ENCODE peak calls at places on chromosomes 1 and 21, in nine cellular contexts. Z is erythroblast, I is vagina, W is stomach, V is ovary, R is uterus, P is endothelial cell of umbilical vein, K is sigmoid colon, M is IMR-90. U is an unnamed sample.

GRCh38 chr1:65235867-65236805 is 73.2 kb upstream of the DNAJC6 start:
- DNase-seq in Z (peak), I (no peak), W (no peak), V (no peak), R (no peak), P (peak), K (no peak), M (peak), U (no peak)

GRCh38 chr1:211329764-211330201 is 3.1 kb downstream of the TRAF5 start:
- DNase-seq in Z (no peak), I (peak), W (no peak), V (no peak), R (no peak), P (no peak), K (no peak), M (no peak), U (no peak)

GRCh38 chr1:200415227-200415626 is 5.4 kb upstream of the ZNF281 start:
- DNase-seq in Z (no peak), I (no peak), W (no peak), V (no peak), R (no peak), P (peak), K (no peak), M (no peak), U (no peak)

GRCh38 chr1:151773698-151774097 is 10.4 kb upstream of the MRPL9 start:
- DNase-seq in Z (peak), I (no peak), W (no peak), V (no peak), R (no peak), P (no peak), K (no peak), M (peak), U (no peak)

GRCh38 chr1:119964673-119965363 is 68.5 kb upstream of the ADAM30 start:
- DNase-seq in Z (no peak), I (no peak), W (no peak), V (no peak), R (no peak), P (no peak), K (no peak), M (peak), U (no peak)

GRCh38 chr1:230768903-230769570 is 21.8 kb downstream of the CAPN9 start:
- DNase-seq in Z (no peak), I (no peak), W (peak), V (no peak), R (no peak), P (no peak), K (no peak), M (peak), U (no peak)

GRCh38 chr1:22143065-22143514 is at the start of gene WNT4:
- DNase-seq in Z (peak), I (no peak), W (peak), V (peak), R (no peak), P (no peak), K (no peak), M (no peak), U (no peak)

GRCh38 chr1:224616761-224617409 is 768 bp downstream of the CNIH3 start:
- DNase-seq in Z (no peak), I (no peak), W (no peak), V (no peak), R (no peak), P (no peak), K (no peak), M (no peak), U (no peak)

GRCh38 chr1:176994926-176995596 is 169.5 kb downstream of the ASTN1 start:
- DNase-seq in Z (no peak), I (no peak), W (no peak), V (no peak), R (no peak), P (no peak), K (no peak), M (no peak), U (peak)

GRCh38 chr1:93143136-93143535 is 37.1 kb downstream of the TMED5 start:
- DNase-seq in Z (no peak), I (no peak), W (no peak), V (no peak), R (no peak), P (no peak), K (no peak), M (no peak), U (no peak)

GRCh38 chr1:179043266-179043665 is 17.6 kb downstream of the FAM20B start:
- DNase-seq in Z (no peak), I (no peak), W (no peak), V (no peak), R (no peak), P (no peak), K (no peak), M (no peak), U (no peak)

GRCh38 chr21:27564684-27565280 is 597.9 kb upstream of the ADAMTS5 start:
- DNase-seq in Z (peak), I (no peak), W (peak), V (peak), R (peak), P (peak), K (no peak), M (peak), U (no peak)

GRCh38 chr1:207431508-207431907 is 22.6 kb upstream of the CR2 start:
- DNase-seq in Z (no peak), I (no peak), W (no peak), V (no peak), R (no peak), P (no peak), K (no peak), M (no peak), U (no peak)

GRCh38 chr1:22249928-22250680 is 107.2 kb upstream of the WNT4 start:
- DNase-seq in Z (no peak), I (no peak), W (no peak), V (no peak), R (no peak), P (no peak), K (no peak), M (no peak), U (no peak)

GRCh38 chr1:18191037-18191867 is 83.7 kb downstream of the IGSF21 start:
- DNase-seq in Z (no peak), I (no peak), W (no peak), V (no peak), R (no peak), P (no peak), K (no peak), M (no peak), U (no peak)

GRCh38 chr1:211127166-211127565 is 6.8 kb downstream of the KCNH1 start:
- DNase-seq in Z (no peak), I (no peak), W (no peak), V (no peak), R (no peak), P (no peak), K (no peak), M (no peak), U (no peak)

GRCh38 chr1:215830221-215830620 is 263.1 kb downstream of the KCTD3 start:
- DNase-seq in Z (no peak), I (no peak), W (no peak), V (no peak), R (no peak), P (no peak), K (no peak), M (no peak), U (no peak)

GRCh38 chr21:44686000-44686781 is 4.2 kb upstream of the KRTAP12-1 start:
- DNase-seq in Z (no peak), I (peak), W (no peak), V (no peak), R (no peak), P (no peak), K (no peak), M (no peak), U (peak)

GRCh38 chr1:33370286-33370685 is 49.4 kb upstream of the A3GALT2 start:
- DNase-seq in Z (no peak), I (no peak), W (no peak), V (no peak), R (no peak), P (no peak), K (no peak), M (peak), U (no peak)

GRCh38 chr1:151526735-151527520 is 13.2 kb upstream of the TUFT1 start:
- DNase-seq in Z (no peak), I (no peak), W (no peak), V (no peak), R (no peak), P (no peak), K (peak), M (no peak), U (no peak)

GRCh38 chr1:243471026-243471685 is 215.3 kb downstream of the SDCCAG8 start:
- DNase-seq in Z (no peak), I (no peak), W (no peak), V (no peak), R (no peak), P (no peak), K (no peak), M (no peak), U (no peak)

GRCh38 chr1:73162576-73162975 is 880.2 kb upstream of the NEGR1 start:
- DNase-seq in Z (no peak), I (no peak), W (no peak), V (no peak), R (no peak), P (no peak), K (no peak), M (no peak), U (no peak)

GRCh38 chr1:90717665-90718410 is 736 bp upstream of the BARHL2 start:
- DNase-seq in Z (peak), I (no peak), W (no peak), V (no peak), R (no peak), P (peak), K (no peak), M (peak), U (peak)

GRCh38 chr1:86648255-86648654 is 56.1 kb upstream of the SH3GLB1 start:
- DNase-seq in Z (no peak), I (no peak), W (no peak), V (no peak), R (no peak), P (peak), K (no peak), M (peak), U (no peak)

GRCh38 chr1:229028509-229028908 is 242.4 kb upstream of the RAB4A start:
- DNase-seq in Z (no peak), I (no peak), W (no peak), V (no peak), R (no peak), P (no peak), K (no peak), M (no peak), U (no peak)

GRCh38 chr1:47280142-47280541 is 33.8 kb downstream of the STIL start:
- DNase-seq in Z (peak), I (no peak), W (no peak), V (no peak), R (no peak), P (no peak), K (no peak), M (peak), U (no peak)

GRCh38 chr1:168121314-168122029 is 15.3 kb downstream of the GPR161 start:
- DNase-seq in Z (no peak), I (peak), W (peak), V (peak), R (peak), P (no peak), K (peak), M (peak), U (no peak)

GRCh38 chr1:89198500-89199072 is at the start of gene GBP4:
- DNase-seq in Z (peak), I (no peak), W (peak), V (peak), R (peak), P (peak), K (peak), M (peak), U (no peak)
- TF ChIP-seq POLR2A in Z (no peak), I (no peak), W (no peak), V (no peak), R (peak), P (no peak), K (no peak), M (no peak), U (no peak)

DNA sequence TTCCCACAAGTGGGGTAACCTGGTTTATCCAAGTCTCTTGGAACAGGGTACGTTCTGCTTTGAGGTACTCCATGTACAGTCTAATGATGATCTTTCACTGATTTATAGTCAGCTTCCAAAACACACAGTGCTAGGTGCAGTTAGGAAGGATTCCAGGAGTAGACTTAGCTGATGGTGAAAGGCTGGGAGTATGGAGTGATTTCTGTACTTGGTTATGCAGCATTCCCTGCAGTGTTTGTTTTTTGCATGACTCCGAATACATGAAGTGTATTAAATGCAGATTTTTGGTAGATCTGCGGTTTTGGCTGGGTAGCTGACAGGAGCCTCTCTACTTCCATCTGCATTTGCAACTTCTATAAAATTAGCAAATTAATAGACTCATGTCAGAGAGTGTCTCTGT is 3.7 kb downstream of the HMGN2 start:
- DNase-seq in Z (no peak), I (no peak), W (no peak), V (no peak), R (no peak), P (no peak), K (no peak), M (no peak), U (no peak)
- TF ChIP-seq POLR2A in Z (no peak), I (no peak), W (no peak), V (no peak), R (no peak), P (no peak), K (no peak), M (no peak), U (no peak)

DNA sequence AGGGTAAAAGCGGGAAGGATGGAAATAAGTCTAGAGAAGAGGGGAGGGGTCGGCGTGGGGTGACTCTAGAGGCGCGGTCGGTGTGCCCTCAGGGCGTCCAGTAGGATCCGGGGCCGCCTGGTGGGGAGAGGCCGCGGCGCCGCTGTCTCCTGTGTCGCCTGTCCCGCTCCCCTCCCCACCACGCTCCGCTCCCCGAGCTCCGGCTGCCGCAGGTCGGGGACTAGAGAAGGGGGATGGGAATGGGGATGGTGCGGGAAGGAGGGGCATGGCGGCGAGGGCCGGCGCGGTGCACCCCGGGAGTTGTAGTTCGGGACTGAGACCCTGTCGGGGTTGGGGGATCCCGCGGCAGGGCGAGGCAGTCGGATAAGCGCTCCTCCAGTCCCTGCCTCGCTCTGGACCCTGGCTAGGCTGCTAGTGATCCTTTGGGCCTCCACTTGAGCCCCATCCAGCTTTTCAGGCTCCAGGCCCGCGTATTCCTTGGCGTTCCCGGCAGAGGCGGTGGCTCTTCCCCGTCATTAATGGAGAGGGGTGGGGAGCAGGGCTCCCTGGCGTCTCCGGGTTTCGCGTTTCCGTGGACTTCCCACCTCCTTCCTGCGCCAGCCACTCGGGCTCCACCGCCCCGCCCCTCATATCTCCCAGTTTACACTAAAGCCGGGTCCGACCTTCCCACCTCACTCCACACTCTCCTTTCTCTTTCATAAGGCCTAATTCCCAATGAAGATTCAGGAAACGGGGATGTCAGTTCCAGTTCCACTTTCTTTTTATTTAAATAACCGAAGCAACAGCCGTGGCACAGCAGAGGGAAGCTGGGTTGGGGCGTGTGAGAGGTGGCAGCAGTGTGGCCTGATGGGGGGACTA is at the start of gene ENTREP3:
- DNase-seq in Z (peak), I (no peak), W (peak), V (peak), R (peak), P (peak), K (peak), M (peak), U (peak)
- TF ChIP-seq POLR2A in Z (peak), I (no peak), W (no peak), V (peak), R (peak), P (peak), K (peak), M (peak), U (peak)

GRCh38 chr1:39567302-39567701 is 9.3 kb downstream of the PABPC4 start:
- DNase-seq in Z (no peak), I (no peak), W (no peak), V (no peak), R (no peak), P (no peak), K (peak), M (no peak), U (no peak)

GRCh38 chr1:39571178-39571483 is 5.5 kb downstream of the PABPC4 start:
- DNase-seq in Z (no peak), I (no peak), W (no peak), V (no peak), R (no peak), P (no peak), K (no peak), M (no peak), U (no peak)

GRCh38 chr1:39570477-39571177 is 6.0 kb downstream of the PABPC4 start:
- DNase-seq in Z (no peak), I (no peak), W (no peak), V (no peak), R (no peak), P (no peak), K (no peak), M (no peak), U (no peak)

GRCh38 chr1:39568208-39568607 is 8.4 kb downstream of the PABPC4 start:
- DNase-seq in Z (no peak), I (no peak), W (no peak), V (no peak), R (no peak), P (no peak), K (peak), M (no peak), U (no peak)

DNA sequence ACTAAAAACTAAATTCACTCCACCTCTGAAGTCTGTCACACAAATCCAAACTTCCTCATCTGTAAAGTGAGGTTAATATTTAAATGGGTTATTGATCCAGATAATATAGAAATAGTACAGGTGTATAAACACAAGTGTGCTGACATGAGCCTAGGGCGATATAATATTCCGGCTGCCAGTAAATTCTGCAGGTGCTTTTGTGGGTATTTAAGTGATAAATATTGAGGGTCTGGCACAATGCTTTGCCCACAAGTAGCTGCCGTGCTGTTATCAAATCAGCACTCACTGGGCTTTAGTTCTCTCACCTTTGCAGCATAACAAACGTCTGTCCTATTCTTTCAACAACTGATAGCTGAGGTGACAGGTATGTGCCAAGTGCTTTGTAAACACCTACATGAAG is 7.6 kb downstream of the PABPC4 start:
- DNase-seq in Z (no peak), I (no peak), W (no peak), V (no peak), R (no peak), P (no peak), K (no peak), M (no peak), U (no peak)
- TF ChIP-seq POLR2A in Z (no peak), I (no peak), W (no peak), V (no peak), R (no peak), P (no peak), K (no peak), M (no peak), U (no peak)

U was measured in esophagus muscularis mucosa.